ENCODE peak calls at places on chromosomes 5 and 9, in five cellular contexts. K is ovary, I is stomach, Y is HepG2, M is transverse colon. W is an unnamed sample.

GRCh38 chr9:72155282-72155677 is 6.0 kb downstream of the GDA start:
- DNase-seq in K (no peak), Y (no peak), I (no peak), M (peak; percentile 18), W (no peak)

GRCh38 chr5:17132444-17133083 is 84.9 kb upstream of the BASP1 start:
- DNase-seq in K (no peak), Y (no peak), M (no peak), I (no peak), W (no peak)

GRCh38 chr5:178100774-178101173 is 12.6 kb upstream of the N4BP3 start:
- DNase-seq in K (no peak), Y (no peak), I (no peak), M (peak; percentile 30), W (no peak)

GRCh38 chr9:21931428-21931827 is 62.8 kb downstream of the CDKN2A start:
- DNase-seq in M (no peak), Y (no peak), I (no peak), K (no peak), W (no peak)

GRCh38 chr5:170223349-170223748 is 9.4 kb upstream of the C5orf58 start:
- DNase-seq in Y (no peak), K (no peak), I (no peak), M (no peak), W (no peak)

GRCh38 chr5:137566118-137566541 is 67.0 kb upstream of the SPOCK1 start:
- DNase-seq in M (no peak), Y (no peak), I (no peak), K (no peak), W (no peak)

GRCh38 chr5:72107874-72108199 is 562 bp downstream of the MAP1B start:
- DNase-seq in I (no peak), Y (no peak), K (no peak), M (no peak), W (peak; percentile 20)

GRCh38 chr9:126371007-126371870 is 44.6 kb downstream of the MVB12B start:
- DNase-seq in M (no peak), I (no peak), Y (peak; percentile 72), K (no peak), W (no peak)

GRCh38 chr9:122127396-122127798 is 32.2 kb downstream of the NDUFA8 start:
- DNase-seq in Y (no peak), M (no peak), K (no peak), I (no peak), W (no peak)
- H3K27me3 ChIP-seq in Y (peaks cover 20% of the 10 kb centered on the region), M (peaks cover 41% of the 10 kb centered on the region), K (no peaks in the 10 kb centered on the region), I (peaks cover 43% of the 10 kb centered on the region), W (no peaks in the 10 kb centered on the region)

GRCh38 chr9:109012009-109012875 is 1.1 kb downstream of the CTNNAL1 start:
- DNase-seq in K (peak; percentile 57), I (peak; percentile 57), M (peak; percentile 54), Y (peak; percentile 47), W (peak; percentile 58)
- TF ChIP-seq POLR2A in K (no peak), I (no peak), M (peak; percentile 26), Y (peak; percentile 39), W (no peak)

DNA sequence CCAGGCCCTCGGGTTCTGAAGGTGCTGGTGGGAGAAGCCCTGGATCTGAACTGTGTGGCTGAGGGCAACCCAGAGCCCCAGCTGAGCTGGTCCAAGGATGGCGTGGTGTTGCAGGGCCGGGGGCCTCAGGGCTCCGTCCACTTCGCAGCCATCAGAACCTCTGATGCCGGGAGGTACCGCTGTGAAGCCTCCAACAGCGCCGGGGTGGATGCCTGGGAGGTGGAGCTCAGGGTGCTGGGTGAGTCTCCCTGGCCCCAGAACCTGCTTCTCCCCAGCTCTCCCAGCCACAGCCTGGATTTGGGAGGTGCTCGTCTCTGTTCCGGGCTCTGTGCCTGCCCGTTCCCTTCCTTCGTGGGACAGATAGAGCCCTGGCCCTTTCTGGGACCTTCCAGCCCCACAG is 75.6 kb downstream of the HMCN2 start:
- DNase-seq in K (no peak), M (no peak), Y (no peak), I (no peak), W (no peak)
- H3K27me3 ChIP-seq in K (no peaks in the 10 kb centered on the region), M (no peaks in the 10 kb centered on the region), Y (no peaks in the 10 kb centered on the region), I (peaks cover 24% of the 10 kb centered on the region), W (no peaks in the 10 kb centered on the region)

GRCh38 chr5:74866653-74867162 is 521 bp upstream of the FAM169A start:
- DNase-seq in K (peak; percentile 44), I (no peak), M (no peak), Y (peak; percentile 89), W (no peak)

GRCh38 chr5:74864823-74865222 is 1.4 kb downstream of the FAM169A start:
- DNase-seq in Y (peak; percentile 56), M (no peak), I (no peak), K (no peak), W (no peak)

GRCh38 chr5:74865293-74865798 is 841 bp downstream of the FAM169A start:
- DNase-seq in I (no peak), K (peak; percentile 25), Y (no peak), M (no peak), W (no peak)

GRCh38 chr5:74863726-74864125 is 2.5 kb downstream of the FAM169A start:
- DNase-seq in Y (no peak), I (no peak), M (no peak), K (no peak), W (no peak)

GRCh38 chr5:74865799-74866652 is at the start of gene FAM169A:
- DNase-seq in K (peak; percentile 66), M (peak; percentile 51), I (peak; percentile 58), Y (no peak), W (no peak)
- TF ChIP-seq POLR2A in K (no peak), M (no peak), I (no peak), Y (peak; percentile 54), W (peak; percentile 14)

DNA sequence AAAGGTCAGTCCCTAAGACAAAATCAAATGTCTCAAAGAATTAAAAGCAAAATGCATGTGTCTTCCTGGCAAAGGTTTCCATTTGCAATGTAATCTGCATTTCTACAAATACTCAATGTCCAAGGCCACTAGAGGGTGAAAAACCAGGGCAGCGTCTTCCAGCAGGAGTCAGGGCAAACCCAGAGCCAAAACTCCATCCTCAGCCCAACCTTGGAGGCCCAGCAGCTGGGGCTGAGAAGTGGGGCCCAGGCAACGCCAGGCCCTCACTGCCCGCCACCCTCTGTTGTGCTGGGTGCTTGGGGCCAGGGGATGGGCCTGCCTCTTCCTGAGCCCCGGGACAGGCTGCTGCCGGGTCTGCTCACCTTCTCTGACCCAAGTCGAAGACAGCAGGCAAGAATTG is 200.1 kb downstream of the PAX5 start:
- DNase-seq in M (no peak), K (no peak), I (no peak), Y (no peak), W (no peak)
- H3K27me3 ChIP-seq in M (no peaks in the 10 kb centered on the region), K (no peaks in the 10 kb centered on the region), I (peaks cover under 1% of the 10 kb centered on the region), Y (peaks cover 23% of the 10 kb centered on the region), W (no peaks in the 10 kb centered on the region)

DNA sequence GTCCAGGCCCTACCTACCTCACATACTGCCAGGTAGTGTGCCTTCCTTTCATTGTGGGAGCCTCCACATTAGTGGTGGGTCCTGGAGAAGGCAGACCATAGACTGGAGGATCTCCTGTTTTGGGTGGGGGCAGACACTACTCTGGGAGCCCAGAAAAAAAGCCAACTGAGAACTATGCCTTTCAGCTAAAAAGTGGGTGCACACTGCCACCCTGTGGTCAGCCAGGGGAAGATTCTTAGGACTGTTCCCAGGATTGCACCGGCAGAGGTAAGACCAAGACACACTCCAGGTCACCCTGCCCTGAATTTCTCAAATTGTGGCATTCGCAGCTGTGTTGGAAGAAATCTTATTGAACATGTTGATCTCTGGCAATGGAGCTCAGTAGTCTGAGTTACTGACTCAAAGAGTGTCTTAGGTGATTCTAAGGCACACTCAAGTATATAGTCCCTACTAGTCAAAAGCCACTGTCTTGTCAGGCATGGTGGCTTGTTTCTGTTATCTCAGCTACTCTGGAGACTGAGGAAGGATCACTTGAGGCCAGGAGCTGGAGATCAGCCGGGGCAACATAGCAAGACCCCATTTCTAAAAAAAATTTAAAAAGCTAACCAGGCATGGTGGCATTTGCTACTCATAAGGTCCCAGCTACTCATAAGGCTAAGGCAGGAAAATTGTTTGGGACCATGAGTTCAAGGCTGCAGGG is 3.6 kb downstream of the SIGMAR1 start:
- DNase-seq in M (peak; percentile 66), K (peak; percentile 67), I (peak; percentile 65), Y (peak; percentile 56), W (peak; percentile 68)
- TF ChIP-seq POLR2A in M (no peak), K (no peak), I (no peak), Y (no peak), W (no peak)

DNA sequence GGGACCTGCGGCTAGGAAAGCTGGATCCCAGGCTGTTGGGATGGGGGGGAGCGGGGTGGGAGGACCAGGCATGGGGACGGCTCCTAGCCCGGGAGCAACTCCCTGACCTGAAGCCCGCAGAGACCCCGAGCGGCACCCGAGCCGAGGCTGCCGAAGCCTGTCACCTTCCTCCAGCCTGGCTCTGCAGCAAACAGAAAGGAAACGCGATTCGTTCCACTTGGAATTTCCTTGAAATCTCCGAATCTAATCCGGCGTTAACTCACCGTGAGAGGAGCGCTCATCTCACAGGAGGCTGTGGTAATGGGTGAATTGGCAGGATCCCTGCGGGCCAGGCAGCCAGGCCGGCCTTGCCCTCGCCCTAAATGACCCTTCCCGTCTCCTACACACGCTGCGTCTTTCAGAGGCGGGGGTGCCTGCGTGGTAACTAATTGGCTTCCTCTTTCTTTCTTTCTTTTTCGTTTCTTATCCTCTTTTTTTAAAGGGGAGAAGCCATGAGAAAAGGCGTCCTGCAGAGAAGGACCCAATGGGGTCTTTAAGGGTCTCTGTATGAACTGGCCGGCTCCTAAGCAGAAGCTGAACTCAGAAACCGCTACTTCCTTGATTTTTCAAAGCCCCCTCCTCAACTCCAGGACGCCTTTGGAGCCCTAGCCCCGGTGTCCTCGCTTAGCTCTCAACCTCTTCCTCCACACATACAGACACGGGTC is 8.5 kb downstream of the PAX5 start:
- DNase-seq in K (no peak), Y (no peak), M (no peak), I (no peak), W (no peak)
- H3K27me3 ChIP-seq in K (peaks cover 7% of the 10 kb centered on the region), Y (peaks cover 87% of the 10 kb centered on the region), M (peaks cover 100% of the 10 kb centered on the region), I (peaks cover 100% of the 10 kb centered on the region), W (peaks cover 77% of the 10 kb centered on the region)

GRCh38 chr9:93453047-93453914 is at the start of gene FAM120AOS:
- DNase-seq in Y (peak; percentile 91), K (peak; percentile 85), M (peak; percentile 95), I (peak; percentile 94), W (peak; percentile 92)
- TF ChIP-seq POLR2A in Y (peak; percentile 5), K (peak; percentile 48), M (peak; percentile 93), I (peak; percentile 59), W (peak; percentile 47)

W was measured in uterus.